ENCODE peak calls at places on chromosomes 5 and 9, in five cellular contexts. One of them, this sample, is unnamed.

GRCh38 chr9:36142510-36143161 is 6.1 kb downstream of the GLIPR2 start:
- DNase-seq in iPS DF 19.7: no peak
- DNase-seq in astrocyte of the cerebellum: no peak
- DNase-seq in memory B cell: no peak
- DNase-seq in stimulated activated CD4-positive, alpha-beta T cell treated with anti-CD3 and anti-CD28 coated beads, TNF-alpha, amount 100 ng/mL, for 4 hours: no peak
- DNase-seq in this sample: no peak

GRCh38 chr5:141492168-141492885 is 3.4 kb downstream of the PCDHGC5 start:
- DNase-seq in iPS DF 19.7: no peak
- DNase-seq in astrocyte of the cerebellum: no peak
- DNase-seq in memory B cell: no peak
- DNase-seq in stimulated activated CD4-positive, alpha-beta T cell treated with anti-CD3 and anti-CD28 coated beads, TNF-alpha, amount 100 ng/mL, for 4 hours: no peak
- DNase-seq in this sample: no peak

GRCh38 chr5:137296213-137296702 is 202.9 kb downstream of the SPOCK1 start:
- DNase-seq in iPS DF 19.7: no peak
- DNase-seq in astrocyte of the cerebellum: peak
- DNase-seq in memory B cell: no peak
- DNase-seq in stimulated activated CD4-positive, alpha-beta T cell treated with anti-CD3 and anti-CD28 coated beads, TNF-alpha, amount 100 ng/mL, for 4 hours: no peak
- DNase-seq in this sample: peak

GRCh38 chr9:101738566-101739183 is at the start of gene GRIN3A:
- DNase-seq in iPS DF 19.7: no peak
- DNase-seq in astrocyte of the cerebellum: no peak
- DNase-seq in memory B cell: no peak
- DNase-seq in stimulated activated CD4-positive, alpha-beta T cell treated with anti-CD3 and anti-CD28 coated beads, TNF-alpha, amount 100 ng/mL, for 4 hours: no peak
- DNase-seq in this sample: peak

GRCh38 chr5:110507972-110508371 is 218.5 kb downstream of the TMEM232 start:
- DNase-seq in iPS DF 19.7: no peak
- DNase-seq in astrocyte of the cerebellum: no peak
- DNase-seq in memory B cell: no peak
- DNase-seq in stimulated activated CD4-positive, alpha-beta T cell treated with anti-CD3 and anti-CD28 coated beads, TNF-alpha, amount 100 ng/mL, for 4 hours: no peak
- DNase-seq in this sample: no peak

GRCh38 chr9:137502008-137502913 is 43.1 kb upstream of the NSMF start:
- DNase-seq in iPS DF 19.7: no peak
- DNase-seq in astrocyte of the cerebellum: no peak
- DNase-seq in memory B cell: no peak
- DNase-seq in stimulated activated CD4-positive, alpha-beta T cell treated with anti-CD3 and anti-CD28 coated beads, TNF-alpha, amount 100 ng/mL, for 4 hours: no peak
- DNase-seq in this sample: no peak

GRCh38 chr9:130846487-130847305 is 11.6 kb downstream of the ABL1 start:
- DNase-seq in iPS DF 19.7: no peak
- DNase-seq in astrocyte of the cerebellum: no peak
- DNase-seq in memory B cell: no peak
- DNase-seq in stimulated activated CD4-positive, alpha-beta T cell treated with anti-CD3 and anti-CD28 coated beads, TNF-alpha, amount 100 ng/mL, for 4 hours: no peak
- DNase-seq in this sample: peak

GRCh38 chr5:5381259-5382006 is 41.0 kb upstream of the ICE1 start:
- DNase-seq in iPS DF 19.7: no peak
- DNase-seq in astrocyte of the cerebellum: peak
- DNase-seq in memory B cell: no peak
- DNase-seq in stimulated activated CD4-positive, alpha-beta T cell treated with anti-CD3 and anti-CD28 coated beads, TNF-alpha, amount 100 ng/mL, for 4 hours: no peak
- DNase-seq in this sample: peak

GRCh38 chr5:138662599-138662998 is 87.4 kb upstream of the HSPA9 start:
- DNase-seq in iPS DF 19.7: no peak
- DNase-seq in astrocyte of the cerebellum: no peak
- DNase-seq in memory B cell: no peak
- DNase-seq in stimulated activated CD4-positive, alpha-beta T cell treated with anti-CD3 and anti-CD28 coated beads, TNF-alpha, amount 100 ng/mL, for 4 hours: no peak
- DNase-seq in this sample: no peak

GRCh38 chr9:22279621-22280020 is 167.0 kb upstream of the DMRTA1 start:
- DNase-seq in iPS DF 19.7: no peak
- DNase-seq in astrocyte of the cerebellum: no peak
- DNase-seq in memory B cell: no peak
- DNase-seq in stimulated activated CD4-positive, alpha-beta T cell treated with anti-CD3 and anti-CD28 coated beads, TNF-alpha, amount 100 ng/mL, for 4 hours: no peak
- DNase-seq in this sample: peak

GRCh38 chr9:98860871-98861293 is 53.4 kb downstream of the GALNT12 start:
- DNase-seq in iPS DF 19.7: no peak
- DNase-seq in astrocyte of the cerebellum: peak
- DNase-seq in memory B cell: no peak
- DNase-seq in stimulated activated CD4-positive, alpha-beta T cell treated with anti-CD3 and anti-CD28 coated beads, TNF-alpha, amount 100 ng/mL, for 4 hours: no peak
- DNase-seq in this sample: peak

GRCh38 chr9:69476016-69476415 is 151.0 kb downstream of the ENTREP1 start:
- DNase-seq in iPS DF 19.7: no peak
- DNase-seq in astrocyte of the cerebellum: no peak
- DNase-seq in memory B cell: no peak
- DNase-seq in stimulated activated CD4-positive, alpha-beta T cell treated with anti-CD3 and anti-CD28 coated beads, TNF-alpha, amount 100 ng/mL, for 4 hours: no peak
- DNase-seq in this sample: no peak

GRCh38 chr5:138574744-138575193 is 432 bp downstream of the HSPA9 start:
- DNase-seq in iPS DF 19.7: no peak
- DNase-seq in astrocyte of the cerebellum: no peak
- DNase-seq in memory B cell: no peak
- DNase-seq in stimulated activated CD4-positive, alpha-beta T cell treated with anti-CD3 and anti-CD28 coated beads, TNF-alpha, amount 100 ng/mL, for 4 hours: no peak
- DNase-seq in this sample: no peak

GRCh38 chr9:91038483-91039124 is 237.0 kb downstream of the SYK start:
- DNase-seq in iPS DF 19.7: no peak
- DNase-seq in astrocyte of the cerebellum: no peak
- DNase-seq in memory B cell: no peak
- DNase-seq in stimulated activated CD4-positive, alpha-beta T cell treated with anti-CD3 and anti-CD28 coated beads, TNF-alpha, amount 100 ng/mL, for 4 hours: no peak
- DNase-seq in this sample: no peak

GRCh38 chr5:174410716-174411512 is 313.5 kb upstream of the MSX2 start:
- DNase-seq in iPS DF 19.7: no peak
- DNase-seq in astrocyte of the cerebellum: no peak
- DNase-seq in memory B cell: no peak
- DNase-seq in stimulated activated CD4-positive, alpha-beta T cell treated with anti-CD3 and anti-CD28 coated beads, TNF-alpha, amount 100 ng/mL, for 4 hours: no peak
- DNase-seq in this sample: peak

GRCh38 chr5:33362915-33363314 is 77.8 kb upstream of the TARS1 start:
- DNase-seq in iPS DF 19.7: no peak
- DNase-seq in astrocyte of the cerebellum: no peak
- DNase-seq in memory B cell: no peak
- DNase-seq in stimulated activated CD4-positive, alpha-beta T cell treated with anti-CD3 and anti-CD28 coated beads, TNF-alpha, amount 100 ng/mL, for 4 hours: no peak
- DNase-seq in this sample: no peak

GRCh38 chr5:143031781-143032724 is 261.9 kb downstream of the ARHGAP26 start:
- DNase-seq in iPS DF 19.7: no peak
- DNase-seq in astrocyte of the cerebellum: no peak
- DNase-seq in memory B cell: no peak
- DNase-seq in stimulated activated CD4-positive, alpha-beta T cell treated with anti-CD3 and anti-CD28 coated beads, TNF-alpha, amount 100 ng/mL, for 4 hours: no peak
- DNase-seq in this sample: no peak

GRCh38 chr9:121720311-121720991 is 69.0 kb downstream of the DAB2IP start:
- DNase-seq in iPS DF 19.7: no peak
- DNase-seq in astrocyte of the cerebellum: no peak
- DNase-seq in memory B cell: no peak
- DNase-seq in stimulated activated CD4-positive, alpha-beta T cell treated with anti-CD3 and anti-CD28 coated beads, TNF-alpha, amount 100 ng/mL, for 4 hours: no peak
- DNase-seq in this sample: peak

GRCh38 chr5:31931872-31932271 is 242.2 kb downstream of the GOLPH3 start:
- DNase-seq in iPS DF 19.7: no peak
- DNase-seq in astrocyte of the cerebellum: no peak
- DNase-seq in memory B cell: no peak
- DNase-seq in stimulated activated CD4-positive, alpha-beta T cell treated with anti-CD3 and anti-CD28 coated beads, TNF-alpha, amount 100 ng/mL, for 4 hours: no peak
- DNase-seq in this sample: no peak

GRCh38 chr9:113995963-113996362 is 82.1 kb downstream of the AMBP start:
- DNase-seq in iPS DF 19.7: no peak
- DNase-seq in astrocyte of the cerebellum: no peak
- DNase-seq in memory B cell: no peak
- DNase-seq in stimulated activated CD4-positive, alpha-beta T cell treated with anti-CD3 and anti-CD28 coated beads, TNF-alpha, amount 100 ng/mL, for 4 hours: no peak
- DNase-seq in this sample: no peak

GRCh38 chr9:134502261-134503211 is 139.1 kb upstream of the COL5A1 start:
- DNase-seq in iPS DF 19.7: no peak
- DNase-seq in astrocyte of the cerebellum: peak
- DNase-seq in memory B cell: no peak
- DNase-seq in stimulated activated CD4-positive, alpha-beta T cell treated with anti-CD3 and anti-CD28 coated beads, TNF-alpha, amount 100 ng/mL, for 4 hours: no peak
- DNase-seq in this sample: peak

GRCh38 chr5:136006767-136007251 is 22.0 kb upstream of the TGFBI start:
- DNase-seq in iPS DF 19.7: no peak
- DNase-seq in astrocyte of the cerebellum: no peak
- DNase-seq in memory B cell: no peak
- DNase-seq in stimulated activated CD4-positive, alpha-beta T cell treated with anti-CD3 and anti-CD28 coated beads, TNF-alpha, amount 100 ng/mL, for 4 hours: no peak
- DNase-seq in this sample: peak

GRCh38 chr9:111992523-111992922 is 95.9 kb downstream of the UGCG start:
- DNase-seq in iPS DF 19.7: no peak
- DNase-seq in astrocyte of the cerebellum: peak
- DNase-seq in memory B cell: no peak
- DNase-seq in stimulated activated CD4-positive, alpha-beta T cell treated with anti-CD3 and anti-CD28 coated beads, TNF-alpha, amount 100 ng/mL, for 4 hours: no peak
- DNase-seq in this sample: peak

GRCh38 chr9:35733109-35733541 is 659 bp downstream of the CREB3 start:
- DNase-seq in iPS DF 19.7: no peak
- DNase-seq in astrocyte of the cerebellum: peak
- DNase-seq in memory B cell: no peak
- DNase-seq in stimulated activated CD4-positive, alpha-beta T cell treated with anti-CD3 and anti-CD28 coated beads, TNF-alpha, amount 100 ng/mL, for 4 hours: no peak
- DNase-seq in this sample: peak

This sample was measured in kidney tubule cell.